ENCODE peak calls at places on chromosomes 6 and 20, in four cellular contexts. E, G, F and I are unnamed samples.

GRCh38 chr20:47642118-47642517 is 140.4 kb downstream of the NCOA3 start:
- DNase-seq in G (no peak), E (no peak), F (peak), I (no peak)

GRCh38 chr6:112443666-112444065 is 96.5 kb downstream of the RFPL4B start:
- DNase-seq in G (no peak), E (no peak), F (no peak), I (peak)

GRCh38 chr6:108874470-108875160 is 26.4 kb downstream of the ARMC2 start:
- DNase-seq in F (peak), E (no peak), G (no peak), I (peak)

GRCh38 chr6:84249724-84250123 is 22.3 kb upstream of the CEP162 start:
- DNase-seq in F (no peak), E (no peak), G (no peak), I (no peak)

GRCh38 chr6:55239099-55239498 is 64.8 kb downstream of the HCRTR2 start:
- DNase-seq in E (no peak), G (no peak), F (no peak), I (no peak)

GRCh38 chr6:140441256-140441655 is 1066.8 kb upstream of the CITED2 start:
- DNase-seq in E (peak), F (peak), G (peak), I (peak)

GRCh38 chr6:130178692-130179091 is 44.1 kb downstream of the SAMD3 start:
- DNase-seq in E (no peak), F (peak), G (no peak), I (peak)

GRCh38 chr20:8291873-8292272 is 159.8 kb downstream of the PLCB1 start:
- DNase-seq in E (no peak), G (no peak), F (peak), I (peak)

GRCh38 chr6:24755284-24755683 is 19.5 kb upstream of the GMNN start:
- DNase-seq in F (no peak), G (no peak), E (no peak), I (no peak)

GRCh38 chr20:12838261-12838866 is 170.4 kb upstream of the SPTLC3 start:
- DNase-seq in E (no peak), F (no peak), G (peak), I (no peak)

GRCh38 chr6:149328083-149328482 is 10.6 kb downstream of the TAB2 start:
- DNase-seq in E (no peak), F (no peak), G (no peak), I (peak)

GRCh38 chr20:40416274-40416673 is 272.8 kb downstream of the MAFB start:
- DNase-seq in G (no peak), F (peak), E (no peak), I (no peak)

GRCh38 chr6:70547313-70547712 is 19.4 kb upstream of the SDHAF4 start:
- DNase-seq in G (no peak), F (peak), E (no peak), I (peak)

GRCh38 chr6:110746680-110747079 is 68.6 kb downstream of the CDK19 start:
- DNase-seq in G (no peak), E (no peak), F (peak), I (no peak)

GRCh38 chr6:114569643-114570042 is 226.8 kb upstream of the HS3ST5 start:
- DNase-seq in G (no peak), E (no peak), F (no peak), I (no peak)

GRCh38 chr20:25310268-25310920 is 62.5 kb downstream of the PYGB start:
- DNase-seq in F (peak), G (no peak), E (no peak), I (peak)

GRCh38 chr6:127484207-127484858 is 25.1 kb upstream of the KIAA0408 start:
- DNase-seq in G (no peak), E (no peak), F (no peak), I (peak)

GRCh38 chr20:49245921-49246740 is 26.9 kb downstream of the DDX27 start:
- DNase-seq in F (peak), E (no peak), G (peak), I (peak)

GRCh38 chr6:128569737-128570438 is 49.5 kb upstream of the PTPRK start:
- DNase-seq in E (peak), F (peak), G (no peak), I (peak)

GRCh38 chr6:163386329-163386910 is 28.1 kb upstream of the QKI start:
- DNase-seq in E (no peak), F (no peak), G (no peak), I (no peak)

GRCh38 chr20:3199206-3199605 is 5.3 kb downstream of the DDRGK1 start:
- DNase-seq in F (no peak), G (no peak), E (no peak), I (no peak)

GRCh38 chr20:46627251-46627650 is 24.0 kb downstream of the SLC13A3 start:
- DNase-seq in G (no peak), F (no peak), E (no peak), I (no peak)

GRCh38 chr6:38813026-38813425 is 97.9 kb downstream of the DNAH8 start:
- DNase-seq in G (no peak), E (no peak), F (no peak), I (no peak)

GRCh38 chr20:64083380-64084208 is 604 bp downstream of the LKAAEAR1 start:
- DNase-seq in G (peak), E (peak), F (peak), I (peak)

GRCh38 chr6:21801786-21802610 is 208.4 kb downstream of the SOX4 start:
- DNase-seq in F (no peak), E (no peak), G (no peak), I (no peak)

GRCh38 chr6:137241481-137242011 is 22.4 kb upstream of the IFNGR1 start:
- DNase-seq in F (peak), E (no peak), G (no peak), I (peak)

GRCh38 chr6:90860822-90861601 is 274.1 kb upstream of the MAP3K7 start:
- DNase-seq in E (no peak), F (peak), G (no peak), I (peak)

GRCh38 chr6:45899683-45899946 is 116.0 kb downstream of the CLIC5 start:
- DNase-seq in E (no peak), G (no peak), F (peak), I (no peak)

GRCh38 chr6:170278743-170279094 is 12.2 kb downstream of the DLL1 start:
- DNase-seq in F (no peak), E (no peak), G (no peak), I (no peak)

GRCh38 chr20:56626367-56627121 is 2.6 kb upstream of the TFAP2C start:
- DNase-seq in E (peak), G (peak), F (peak), I (no peak)

GRCh38 chr6:132495604-132496079 is 17.3 kb downstream of the STX7 start:
- DNase-seq in F (no peak), G (no peak), E (no peak), I (no peak)

GRCh38 chr6:9186148-9186547 is 750.8 kb upstream of the SLC35B3 start:
- DNase-seq in G (no peak), E (no peak), F (no peak), I (no peak)

GRCh38 chr20:890671-891070 is 25.5 kb downstream of the ANGPT4 start:
- DNase-seq in F (no peak), G (no peak), E (no peak), I (no peak)

GRCh38 chr20:37401930-37402675 is 56.2 kb downstream of the SRC start:
- DNase-seq in F (no peak), E (no peak), G (no peak), I (no peak)

GRCh38 chr20:53291548-53291947 is 302.1 kb downstream of the ZNF217 start:
- DNase-seq in E (no peak), G (peak), F (peak), I (no peak)

GRCh38 chr20:40080059-40080652 is 608.9 kb downstream of the MAFB start:
- DNase-seq in G (no peak), F (no peak), E (no peak), I (no peak)

GRCh38 chr6:45075246-45075645 is 252.9 kb upstream of the RUNX2 start:
- DNase-seq in G (no peak), E (no peak), F (peak), I (peak)

GRCh38 chr6:14281831-14282230 is 164.3 kb downstream of the CD83 start:
- DNase-seq in E (no peak), F (no peak), G (peak), I (no peak)

GRCh38 chr6:3176562-3177355 is 19.4 kb upstream of the TUBB2A start:
- DNase-seq in E (no peak), F (peak), G (no peak), I (peak)

GRCh38 chr6:151291145-151292055 is 51.6 kb downstream of the AKAP12 start:
- DNase-seq in G (peak), E (no peak), F (peak), I (peak)

GRCh38 chr6:151292974-151293373 is 53.2 kb downstream of the AKAP12 start:
- DNase-seq in G (no peak), E (no peak), F (peak), I (peak)

GRCh38 chr6:151293621-151294020 is 53.9 kb downstream of the AKAP12 start:
- DNase-seq in E (no peak), F (peak), G (no peak), I (no peak)

GRCh38 chr6:151299009-151299408 is 59.2 kb downstream of the AKAP12 start:
- DNase-seq in G (no peak), F (no peak), E (no peak), I (no peak)

DNA sequence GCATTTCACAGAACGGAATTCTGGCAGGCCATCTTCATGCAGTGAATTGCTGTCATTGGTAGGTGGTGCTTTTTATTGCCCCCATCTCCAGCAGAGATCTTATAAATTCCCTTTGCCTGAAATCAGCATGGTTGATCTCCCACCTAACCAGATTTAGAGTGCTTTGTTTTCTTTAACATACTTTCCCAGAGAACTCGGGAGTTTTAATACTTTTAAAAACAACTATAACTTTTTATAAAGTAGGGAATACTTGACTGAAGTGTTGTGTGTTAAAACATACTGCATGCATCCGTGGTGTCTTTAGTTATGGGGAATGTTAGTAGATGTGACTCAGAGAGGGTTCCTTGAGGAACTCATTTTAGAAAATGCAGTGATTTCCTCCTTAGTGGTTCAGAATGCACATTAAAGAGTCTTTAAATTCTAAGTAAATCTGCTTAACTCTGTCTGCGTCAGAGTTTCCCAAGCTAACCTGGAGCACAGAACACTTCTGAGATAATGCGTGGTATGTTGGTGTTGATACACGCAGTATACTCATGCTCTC is 54.9 kb downstream of the AKAP12 start:
- DNase-seq in G (no peak), E (no peak), F (peak), I (peak)
- H3K18ac ChIP-seq in G (no peak), E (no peak), F (no peak), I (peak)

DNA sequence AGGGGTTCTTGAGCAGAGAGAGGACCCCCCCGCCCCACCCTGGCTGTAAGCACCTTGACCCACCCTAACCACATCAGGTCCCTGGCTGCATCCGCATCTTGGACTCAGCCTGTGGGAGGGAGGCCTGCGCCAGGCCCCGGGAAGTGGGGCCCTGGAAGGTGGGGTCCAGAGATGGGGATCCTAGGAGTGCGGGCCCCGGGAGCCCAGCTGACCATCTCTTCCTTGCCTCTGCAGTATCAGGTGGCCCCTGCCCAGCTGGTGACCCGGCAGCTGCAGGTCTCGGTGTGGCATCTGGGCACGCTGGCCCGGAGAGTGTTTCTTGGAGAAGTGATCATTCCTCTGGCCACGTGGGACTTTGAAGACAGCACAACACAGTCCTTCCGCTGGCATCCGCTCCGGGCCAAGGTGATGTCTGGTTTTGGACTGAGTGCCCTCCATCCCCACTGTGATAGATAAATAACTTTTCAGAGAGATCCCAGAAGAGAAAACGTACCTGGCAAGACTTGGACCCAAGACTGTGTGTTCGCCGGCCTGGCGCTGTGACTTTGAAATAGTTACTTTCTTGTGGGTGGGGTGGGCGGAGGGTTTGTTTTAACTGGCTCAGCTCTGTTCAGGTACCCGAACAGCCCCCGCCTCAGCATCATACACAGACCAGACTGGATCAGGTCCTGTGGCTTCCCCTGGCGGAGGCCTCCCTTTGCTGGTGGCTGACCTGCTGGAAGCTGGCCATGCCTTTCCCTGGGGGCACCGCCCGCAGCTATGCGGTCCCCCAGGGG is 62.0 kb downstream of the EZR start:
- DNase-seq in E (no peak), G (no peak), F (peak), I (no peak)
- H3K18ac ChIP-seq in E (peak), G (no peak), F (no peak), I (no peak)

GRCh38 chr6:168926306-168926705 is 327.3 kb downstream of the THBS2 start:
- DNase-seq in E (no peak), F (no peak), G (no peak), I (no peak)
- H3K18ac ChIP-seq in E (peak), F (no peak), G (peak), I (no peak)

DNA sequence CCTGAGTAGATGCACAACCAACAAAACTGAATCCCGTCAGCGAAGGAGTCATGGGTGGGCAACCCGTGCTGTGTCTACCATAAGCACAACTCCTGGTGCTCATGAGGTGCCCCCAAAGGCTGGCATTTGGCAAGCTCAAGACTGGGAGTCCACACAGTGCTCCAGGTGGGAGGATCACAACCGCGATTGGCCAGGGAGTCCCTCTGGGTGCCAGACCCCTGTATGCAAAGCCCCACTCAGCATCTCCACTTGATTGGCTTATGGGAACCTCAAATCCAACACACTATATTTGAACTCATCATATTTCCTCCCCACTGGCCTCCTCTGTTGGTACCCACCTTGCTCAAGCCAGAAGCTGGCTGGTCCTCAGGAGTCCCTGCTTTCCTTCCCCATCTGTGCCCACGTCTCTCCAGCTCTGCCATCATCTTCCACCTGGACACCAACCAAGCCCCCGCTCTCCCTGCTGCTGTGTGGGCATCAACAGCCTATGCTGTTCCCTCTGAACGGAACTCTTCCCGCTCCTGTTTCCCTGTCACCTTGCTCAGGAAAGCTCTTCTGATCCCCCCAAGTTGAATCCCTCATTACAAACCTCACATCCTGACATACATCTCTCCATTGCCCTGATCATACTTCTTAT is 142.3 kb upstream of the PTPN1 start:
- DNase-seq in E (no peak), F (no peak), G (no peak), I (no peak)
- H3K18ac ChIP-seq in E (no peak), F (no peak), G (no peak), I (no peak)

DNA sequence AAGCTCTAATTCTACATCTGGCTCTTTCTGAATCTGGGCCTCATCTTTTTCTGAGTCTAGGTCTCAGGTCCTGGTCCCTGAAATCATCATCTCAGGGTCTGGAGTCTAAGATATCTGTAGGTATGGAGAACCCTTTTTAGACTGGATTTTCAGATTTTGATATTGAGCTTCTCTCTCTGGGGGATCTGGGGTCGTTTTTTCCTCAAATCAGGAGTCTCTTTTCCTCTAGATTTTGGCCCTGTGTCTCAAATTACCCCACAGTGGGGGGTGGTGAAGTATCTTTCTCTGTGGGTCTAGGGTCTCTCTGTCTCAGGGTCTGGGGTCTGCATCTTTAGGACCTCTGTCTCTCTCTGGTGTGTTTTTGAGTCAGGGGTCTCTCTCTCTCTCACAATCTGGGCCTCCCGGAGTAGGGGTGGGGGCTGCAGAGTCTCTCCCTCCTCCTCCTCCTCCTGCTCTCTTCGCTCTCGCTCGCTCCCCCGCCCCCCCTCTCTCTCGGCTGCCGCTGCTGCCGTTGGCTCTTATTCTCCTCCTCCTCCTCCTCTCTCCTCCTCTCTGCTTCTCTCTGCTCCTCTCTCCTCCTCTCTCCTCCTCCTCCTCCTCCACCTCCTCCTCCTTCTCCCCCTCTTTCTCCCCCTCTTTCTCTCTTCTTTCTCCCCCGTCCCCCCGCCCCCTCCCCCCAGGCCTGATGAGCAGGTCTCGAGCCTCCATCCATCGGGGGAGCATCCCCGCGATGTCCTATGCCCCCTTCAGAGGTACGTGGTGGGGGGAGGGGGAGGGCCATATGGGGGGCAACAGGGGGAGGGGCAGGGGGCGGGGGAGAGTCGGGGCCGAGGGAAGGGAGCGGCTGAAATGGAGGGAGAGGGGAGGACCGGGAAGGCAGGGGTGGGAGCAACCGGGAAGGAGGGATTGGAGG is at the start of gene SYNGAP1:
- DNase-seq in F (no peak), G (peak), E (no peak), I (peak)
- H3K18ac ChIP-seq in F (no peak), G (peak), E (peak), I (peak)

DNA sequence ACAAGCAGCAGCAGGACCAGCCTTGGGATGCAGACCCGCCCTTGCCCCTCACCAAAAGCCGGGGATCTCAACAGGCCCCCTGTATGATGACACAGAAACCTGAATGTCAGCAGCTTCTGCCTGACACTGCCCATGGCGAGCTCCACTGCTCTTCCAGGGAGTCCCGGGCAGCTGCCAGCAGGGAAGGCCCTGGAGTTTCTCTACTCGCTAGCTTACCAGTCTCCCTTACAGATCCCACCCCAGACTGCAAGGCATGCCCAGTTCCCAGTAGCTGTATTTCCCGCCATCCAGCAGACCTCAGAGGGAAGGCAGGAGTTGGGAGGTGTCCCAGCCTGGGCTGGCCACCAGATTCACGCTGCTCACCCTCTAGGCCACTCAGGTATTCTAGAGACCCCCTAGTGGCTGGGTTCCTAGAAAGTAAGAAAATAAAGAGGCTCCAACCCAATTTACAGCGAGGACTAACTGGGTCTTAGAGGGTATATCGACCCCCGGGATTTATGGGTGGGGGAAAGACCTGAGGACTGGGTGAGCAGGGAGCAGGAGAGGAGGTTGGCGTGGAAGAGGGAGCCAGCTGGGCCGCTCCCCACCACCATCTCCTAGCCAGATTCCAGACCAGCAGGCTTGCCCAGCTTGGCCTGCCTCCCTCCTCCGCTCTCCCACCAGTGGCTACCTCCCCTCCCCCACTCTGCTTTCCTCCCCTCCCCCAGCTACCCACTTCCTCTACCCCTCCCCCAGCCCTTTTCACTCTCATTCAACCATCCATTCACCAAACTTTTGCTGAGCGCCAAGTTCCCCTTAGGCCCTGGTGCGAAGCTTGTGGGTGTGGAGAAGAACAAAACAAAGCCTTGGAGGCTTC is 9.7 kb upstream of the HMGA1 start:
- DNase-seq in E (no peak), G (peak), F (no peak), I (no peak)
- H3K18ac ChIP-seq in E (peak), G (peak), F (peak), I (no peak)

GRCh38 chr20:44955270-44955669 is 4.9 kb downstream of the TOMM34 start:
- DNase-seq in F (no peak), G (no peak), E (no peak), I (no peak)
- H3K18ac ChIP-seq in F (no peak), G (no peak), E (no peak), I (no peak)